ENCODE peak calls at places on chromosomes 2 and 18, in six cellular contexts. B is GM12878, K is NT2/D1, T is H1, C is K562, I is HepG2. O is an unnamed sample.

GRCh38 chr2:54330226-54331094 is 74.4 kb upstream of the TSPYL6 start:
- DNase-seq in I (peak; percentile 95), C (peak; percentile 98), B (peak; percentile 42), K (peak; percentile 90), T (peak; percentile 86), O (peak; percentile 88)

GRCh38 chr2:100016756-100017155 is 125.6 kb downstream of the AFF3 start:
- DNase-seq in I (no peak), C (no peak), T (no peak), B (no peak), K (no peak), O (no peak)

GRCh38 chr2:173226899-173227692 is 127.6 kb upstream of the CDCA7 start:
- DNase-seq in K (no peak), T (no peak), C (no peak), I (peak; percentile 85), B (no peak), O (no peak)

GRCh38 chr2:109321570-109321969 is 192.6 kb downstream of the SH3RF3 start:
- DNase-seq in T (no peak), I (no peak), B (no peak), K (no peak), C (no peak), O (no peak)

GRCh38 chr2:20630967-20631366 is 19.9 kb downstream of the HS1BP3 start:
- DNase-seq in C (no peak), K (no peak), B (no peak), T (no peak), I (no peak), O (no peak)

GRCh38 chr2:223396993-223397392 is 205.2 kb downstream of the SCG2 start:
- DNase-seq in I (no peak), K (no peak), C (no peak), B (no peak), T (no peak), O (no peak)

GRCh38 chr2:102001767-102002142 is 10.0 kb downstream of the IL1R2 start:
- DNase-seq in B (no peak), C (no peak), T (no peak), K (no peak), I (no peak), O (no peak)

GRCh38 chr2:56170988-56171387 is 12.8 kb upstream of the CCDC85A start:
- DNase-seq in C (no peak), K (no peak), I (no peak), T (no peak), B (no peak), O (no peak)

DNA sequence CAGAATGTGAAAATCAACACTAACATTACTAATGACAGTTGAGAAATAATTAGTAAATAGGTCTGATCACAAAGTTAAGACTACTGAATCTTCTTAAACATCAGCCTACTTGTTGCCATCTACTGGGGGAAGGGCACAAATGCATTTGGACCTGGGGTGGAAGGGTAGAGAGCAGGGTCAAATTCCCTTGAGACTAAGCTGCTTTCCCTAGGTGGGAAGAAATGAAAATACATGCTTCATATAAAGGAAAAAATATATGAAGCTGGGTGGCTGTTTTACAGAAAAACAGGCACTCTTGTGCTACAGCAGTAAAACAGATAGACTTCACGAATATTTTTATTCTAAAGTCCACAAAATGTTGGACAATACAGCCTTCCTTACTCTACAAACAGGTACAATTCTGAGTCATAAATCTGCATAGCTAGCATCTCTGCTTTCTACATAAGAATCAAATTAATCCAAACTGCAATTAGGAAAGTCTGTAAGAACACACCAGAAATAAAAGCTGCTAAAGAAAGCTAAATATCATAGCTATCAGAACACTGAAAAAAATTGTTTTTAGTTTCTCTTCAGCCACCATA is 10.9 kb downstream of the TRIP12 start:
- DNase-seq in I (peak; percentile 35), B (no peak), C (no peak), K (peak; percentile 39), T (no peak), O (no peak)
- TF ChIP-seq ZNF274 in I (no peak), B (no peak), C (no peak), K (no peak), T (no peak), O (no peak)

GRCh38 chr2:5562865-5563264 is 129.3 kb upstream of the SOX11 start:
- DNase-seq in C (no peak), I (no peak), T (no peak), B (no peak), K (no peak), O (no peak)

GRCh38 chr2:5560981-5561380 is 131.2 kb upstream of the SOX11 start:
- DNase-seq in I (no peak), C (no peak), T (no peak), B (no peak), K (no peak), O (no peak)

GRCh38 chr2:5563411-5563810 is 128.8 kb upstream of the SOX11 start:
- DNase-seq in C (no peak), T (no peak), B (no peak), I (no peak), K (no peak), O (no peak)
- TF ChIP-seq ZNF274 in C (no peak), T (no peak), B (no peak), I (no peak), K (no peak), O (no peak)

GRCh38 chr2:105114551-105114950 is 76.7 kb downstream of the MRPS9 start:
- DNase-seq in I (peak; percentile 70), B (no peak), C (peak; percentile 73), K (no peak), T (no peak), O (peak; percentile 51)
- TF ChIP-seq ZNF274 in I (no peak), B (no peak), C (no peak), K (no peak), T (no peak), O (no peak)

DNA sequence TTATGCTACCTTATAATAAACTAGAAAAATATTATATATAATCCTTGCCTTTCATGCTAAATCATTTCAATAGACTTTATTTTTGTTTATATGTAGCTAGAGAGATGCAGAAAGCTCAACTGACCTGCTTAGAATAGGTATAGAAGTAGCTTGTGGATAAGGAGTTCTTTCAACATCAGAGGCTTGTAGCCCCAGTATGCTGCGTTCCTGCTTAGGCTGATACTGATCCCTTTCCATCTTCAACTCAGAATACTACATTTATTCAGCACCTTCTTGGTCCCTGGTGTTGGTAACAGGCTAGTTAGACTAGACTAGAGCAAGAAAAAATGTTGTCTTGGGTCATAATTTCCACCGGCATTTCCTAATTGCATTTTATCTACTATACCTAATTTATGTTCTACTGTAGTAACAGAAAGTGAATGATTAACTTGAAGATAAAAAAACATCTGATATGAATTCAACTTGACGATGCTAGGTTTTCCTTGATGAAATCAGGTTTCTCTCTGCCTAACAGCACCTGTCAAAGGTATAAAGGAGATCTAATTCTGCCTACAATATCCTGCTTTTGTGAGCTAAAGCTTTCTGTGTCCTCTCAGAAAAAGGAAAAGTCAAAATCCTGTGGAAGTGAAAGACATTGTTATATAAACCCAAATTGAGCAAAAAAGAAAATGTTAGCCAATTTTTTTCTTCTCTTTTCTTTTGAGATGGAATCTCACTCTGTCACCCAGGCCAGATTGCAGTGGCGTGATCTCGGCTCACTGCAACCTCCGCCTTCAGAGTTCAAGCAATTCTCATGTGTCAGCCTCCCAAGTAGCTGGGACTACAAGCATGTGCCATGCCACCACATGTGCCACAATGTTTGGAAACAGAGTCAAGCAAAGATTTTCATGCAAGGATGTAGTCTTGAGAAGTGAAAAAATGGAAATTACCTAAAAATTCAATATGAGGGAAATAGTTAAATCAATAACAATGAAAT is 5.8 kb downstream of the PECR start:
- DNase-seq in C (no peak), T (no peak), I (no peak), K (no peak), B (no peak), O (no peak)
- TF ChIP-seq ZNF274 in C (no peak), T (no peak), I (peak; percentile 37), K (no peak), B (no peak), O (no peak)

GRCh38 chr2:3022841-3023372 is 354.7 kb downstream of the EIPR1 start:
- DNase-seq in K (no peak), T (no peak), I (no peak), C (no peak), B (no peak), O (no peak)
- TF ChIP-seq ZNF274 in K (no peak), T (no peak), I (no peak), C (no peak), B (no peak), O (no peak)

GRCh38 chr2:64630752-64631151 is 23.0 kb downstream of the SERTAD2 start:
- DNase-seq in I (no peak), T (no peak), B (no peak), C (no peak), K (no peak), O (no peak)
- TF ChIP-seq ZNF274 in I (no peak), T (no peak), B (no peak), C (no peak), K (no peak), O (no peak)

DNA sequence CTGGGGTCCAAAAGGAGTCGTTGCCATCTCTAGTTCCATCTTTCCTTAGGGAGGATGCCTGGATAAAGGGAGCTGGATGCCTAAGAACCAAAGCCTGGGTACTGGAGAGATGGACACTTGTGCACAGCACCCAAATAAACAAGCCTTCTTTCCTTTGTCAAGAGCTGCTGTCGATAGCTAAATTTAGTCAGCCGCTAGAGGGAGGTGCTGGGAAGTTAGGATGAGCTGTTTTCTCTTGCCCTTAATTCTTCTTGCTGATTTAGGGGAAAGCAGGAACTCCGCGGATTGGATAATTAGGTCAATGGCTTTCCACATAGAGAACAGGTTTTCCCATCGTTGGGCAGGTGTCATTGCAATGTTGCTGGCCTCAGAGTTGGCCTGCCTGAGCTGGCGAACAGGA is 30.9 kb upstream of the SERPINB12 start:
- DNase-seq in T (peak; percentile 44), K (peak; percentile 47), I (peak; percentile 37), B (no peak), C (no peak), O (peak; percentile 82)
- TF ChIP-seq ZNF274 in T (no peak), K (no peak), I (no peak), B (no peak), C (no peak), O (no peak)

DNA sequence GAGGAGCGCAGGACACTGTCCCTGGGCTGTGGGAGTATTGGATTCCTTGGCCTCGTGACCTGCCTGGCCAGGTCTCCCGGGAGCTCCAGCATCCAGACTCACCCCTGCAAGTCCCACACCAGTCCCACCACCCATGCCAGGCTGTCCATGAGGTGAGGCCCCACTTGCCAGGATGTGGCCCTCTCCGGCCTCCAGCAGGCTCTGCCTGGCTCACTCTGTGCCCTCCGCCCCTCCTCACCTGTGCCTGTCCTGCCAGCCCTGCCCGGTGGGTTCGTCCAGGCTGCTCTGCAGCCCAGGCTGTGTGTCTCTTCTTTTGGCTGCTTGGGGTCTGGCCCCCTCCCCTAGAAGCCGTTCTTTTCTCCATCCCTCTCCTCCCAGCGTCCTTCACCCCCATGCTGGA is 436.8 kb upstream of the MYT1L start:
- DNase-seq in T (no peak), K (no peak), C (no peak), B (no peak), I (no peak), O (no peak)
- TF ChIP-seq ZNF274 in T (no peak), K (no peak), C (no peak), B (no peak), I (no peak), O (no peak)

GRCh38 chr2:38093503-38093902 is 17.6 kb upstream of the CYP1B1 start:
- DNase-seq in B (no peak), C (no peak), I (no peak), T (no peak), K (no peak), O (no peak)
- TF ChIP-seq ZNF274 in B (no peak), C (no peak), I (no peak), T (no peak), K (no peak), O (no peak)